ENCODE peak calls at places on chromosomes 4 and X, in eight cellular contexts. H is A172; W is anterior cingulate cortex; A is CD8-positive, alpha-beta memory T cell; D is activated CD4-positive, alpha-beta T cell treated with anti-CD3 and anti-CD28 coated beads, Interleukin-2, amount 10 ng/mL, durations not matched to agents 24 days and 14 days; F is naive thymus-derived CD4-positive, alpha-beta T cell; K is left lobe of liver; J is SHP77. E is an unnamed sample.

GRCh38 chr4:6471303-6472007 is 959 bp downstream of the PPP2R2C start:
- DNase-seq in F (no peak), K (no peak), A (no peak), W (no peak), D (no peak), H (peak; percentile 8), J (no peak), E (no peak)

GRCh38 chr4:89137695-89138094 is 26.4 kb downstream of the TIGD2 start:
- DNase-seq in H (no peak), J (no peak), K (no peak), F (no peak), W (no peak), D (no peak), A (no peak), E (no peak)

GRCh38 chr4:138259296-138259695 is 17.1 kb upstream of the SLC7A11 start:
- DNase-seq in A (no peak), J (no peak), D (no peak), F (no peak), W (no peak), H (no peak), K (no peak), E (no peak)

GRCh38 chr4:125316781-125317525 is 2.2 kb downstream of the FAT4 start:
- DNase-seq in D (no peak), J (no peak), A (no peak), W (peak; percentile 42), H (no peak), F (no peak), K (peak; percentile 52), E (no peak)

GRCh38 chr4:176664964-176665363 is 127.8 kb downstream of the VEGFC start:
- DNase-seq in F (no peak), K (no peak), D (no peak), J (no peak), H (no peak), W (no peak), A (no peak), E (no peak)

GRCh38 chrX:136616987-136617685 is 30.8 kb upstream of the CD40LG start:
- DNase-seq in F (no peak), W (no peak), H (no peak), D (peak; percentile 77), J (no peak), A (no peak), K (no peak), E (no peak)

GRCh38 chrX:39936886-39937770 is 160.6 kb downstream of the BCOR start:
- DNase-seq in H (no peak), K (no peak), F (no peak), D (peak; percentile 62), J (no peak), A (peak; percentile 49), W (no peak), E (no peak)

GRCh38 chrX:74009041-74009440 is 294.9 kb upstream of the ZCCHC13 start:
- DNase-seq in D (no peak), F (no peak), H (no peak), W (no peak), J (no peak), A (no peak), K (no peak), E (no peak)

GRCh38 chr4:91113130-91113706 is 986.0 kb downstream of the CCSER1 start:
- DNase-seq in H (peak; percentile 32), W (no peak), K (no peak), A (no peak), J (no peak), D (no peak), F (no peak), E (no peak)

GRCh38 chr4:158253350-158253980 is 43.2 kb downstream of the TMEM144 start:
- DNase-seq in D (peak; percentile 86), F (peak; percentile 26), W (peak; percentile 6), H (peak; percentile 59), A (no peak), K (peak; percentile 52), J (peak; percentile 17), E (peak; percentile 1)

GRCh38 chr4:10055871-10056270 is 34.6 kb upstream of the SLC2A9 start:
- DNase-seq in F (no peak), W (no peak), A (no peak), D (no peak), H (no peak), J (no peak), K (no peak), E (no peak)

GRCh38 chrX:71450433-71451106 is 82.3 kb upstream of the OGT start:
- DNase-seq in F (no peak), W (no peak), J (no peak), H (no peak), A (no peak), D (no peak), K (no peak), E (no peak)

GRCh38 chr4:83109480-83110221 is 4.9 kb downstream of the PLAC8 start:
- DNase-seq in D (peak; percentile 84), J (peak; percentile 44), K (peak; percentile 55), A (peak; percentile 61), H (no peak), F (peak; percentile 62), W (no peak), E (no peak)

GRCh38 chrX:23907106-23907495 is 637 bp downstream of the APOO start:
- DNase-seq in W (no peak), D (no peak), J (no peak), H (no peak), F (no peak), A (no peak), K (no peak), E (no peak)

GRCh38 chrX:21408324-21408723 is 34.1 kb downstream of the CNKSR2 start:
- DNase-seq in K (no peak), W (no peak), H (no peak), F (no peak), D (no peak), A (no peak), J (no peak), E (no peak)

GRCh38 chr4:156751486-156751885 is 220.1 kb downstream of the PDGFC start:
- DNase-seq in J (no peak), F (no peak), W (no peak), D (no peak), A (no peak), K (no peak), H (peak; percentile 76), E (no peak)

GRCh38 chr4:164136181-164136616 is 617.7 kb upstream of the SMIM31 start:
- DNase-seq in D (no peak), F (no peak), A (no peak), H (peak; percentile 2), K (no peak), W (no peak), J (no peak), E (no peak)

E was measured in NCI-H2107.